ENCODE peak calls at places on chromosomes 3 and 15, in five cellular contexts. W is astrocyte of the spinal cord; Y is astrocyte; S is stimulated activated CD4-positive, alpha-beta T cell treated with anti-CD3 and anti-CD28 coated beads, Interleukin-1b, Interleukin-23, amount 100 ng/mL, for 4 hours; U is amniotic stem cell. D is an unnamed sample.

GRCh38 chr15:88388702-88389101 is 78.5 kb downstream of the MRPL46 start:
- DNase-seq in W (no peak), Y (no peak), S (no peak), U (no peak), D (no peak)

GRCh38 chr15:94225616-94226015 is 5.7 kb upstream of the MCTP2 start:
- DNase-seq in W (no peak), Y (peak; percentile 22), S (no peak), U (no peak), D (no peak)

GRCh38 chr3:52318186-52318793 is 2.2 kb downstream of the DNAH1 start:
- DNase-seq in W (no peak), Y (no peak), S (no peak), U (no peak), D (no peak)

GRCh38 chr3:49164983-49165720 is 979 bp downstream of the CCDC71 start:
- DNase-seq in W (no peak), Y (no peak), S (no peak), U (no peak), D (no peak)

GRCh38 chr3:97687734-97688133 is 76.8 kb upstream of the ARL6 start:
- DNase-seq in W (no peak), Y (no peak), S (no peak), U (no peak), D (no peak)

GRCh38 chr15:88456733-88457132 is 10.5 kb downstream of the MRPL46 start:
- DNase-seq in W (no peak), Y (no peak), S (no peak), U (no peak), D (no peak)

GRCh38 chr15:70876683-70877082 is 15.6 kb downstream of the THAP10 start:
- DNase-seq in W (no peak), Y (no peak), S (no peak), U (no peak), D (no peak)

GRCh38 chr3:32280262-32280910 is 41.9 kb downstream of the CMTM8 start:
- DNase-seq in W (no peak), Y (no peak), S (no peak), U (no peak), D (no peak)

GRCh38 chr3:148433665-148434064 is 264.0 kb upstream of the AGTR1 start:
- DNase-seq in W (no peak), Y (no peak), S (no peak), U (no peak), D (no peak)

GRCh38 chr15:84926491-84927220 is 42.2 kb downstream of the SLC28A1 start:
- DNase-seq in W (no peak), Y (no peak), S (no peak), U (no peak), D (no peak)

GRCh38 chr3:157130138-157130880 is 29.6 kb downstream of the CCNL1 start:
- DNase-seq in W (peak; percentile 87), Y (peak; percentile 71), S (peak; percentile 41), U (no peak), D (peak; percentile 90)

GRCh38 chr15:59371458-59372351 is 966 bp downstream of the MYO1E start:
- DNase-seq in W (no peak), Y (no peak), S (peak; percentile 2), U (no peak), D (no peak)

GRCh38 chr3:4757949-4758855 is 221.0 kb upstream of the BHLHE40 start:
- DNase-seq in W (no peak), Y (no peak), S (no peak), U (no peak), D (no peak)

GRCh38 chr15:90040618-90041017 is 39.5 kb downstream of the ZNF710 start:
- DNase-seq in W (no peak), Y (no peak), S (no peak), U (no peak), D (no peak)

GRCh38 chr3:129602730-129603560 is 3.5 kb downstream of the PLXND1 start:
- DNase-seq in W (peak; percentile 92), Y (peak; percentile 92), S (no peak), U (peak; percentile 55), D (peak; percentile 93)

GRCh38 chr3:48928679-48929078 is 10.0 kb downstream of the ARIH2 start:
- DNase-seq in W (peak; percentile 25), Y (no peak), S (no peak), U (no peak), D (no peak)

GRCh38 chr15:74340139-74340538 is 27.3 kb downstream of the CYP11A1 start:
- DNase-seq in W (no peak), Y (no peak), S (no peak), U (no peak), D (no peak)

GRCh38 chr15:88630141-88630721 is 8.6 kb upstream of the ISG20 start:
- DNase-seq in W (no peak), Y (no peak), S (no peak), U (no peak), D (no peak)

GRCh38 chr3:146865175-146865755 is 260.1 kb upstream of the PLSCR5 start:
- DNase-seq in W (no peak), Y (no peak), S (no peak), U (no peak), D (no peak)

GRCh38 chr3:31013843-31014242 is 119.4 kb upstream of the GADL1 start:
- DNase-seq in W (peak; percentile 14), Y (no peak), S (no peak), U (no peak), D (no peak)

GRCh38 chr3:41148446-41148845 is 50.9 kb upstream of the CTNNB1 start:
- DNase-seq in W (peak; percentile 42), Y (peak; percentile 20), S (no peak), U (no peak), D (no peak)

GRCh38 chr15:68054658-68055223 is 626 bp downstream of the PIAS1 start:
- DNase-seq in W (peak; percentile 20), Y (peak; percentile 3), S (no peak), U (peak; percentile 19), D (no peak)

GRCh38 chr15:83611312-83611711 is 42.6 kb upstream of the ADAMTSL3 start:
- DNase-seq in W (no peak), Y (no peak), S (no peak), U (no peak), D (no peak)

GRCh38 chr3:184604956-184605290 is 43.3 kb downstream of the EPHB3 start:
- DNase-seq in W (no peak), Y (no peak), S (no peak), U (no peak), D (no peak)

D was measured in H4.